ENCODE peak calls at places on chromosome 14, in six cellular contexts. X is NCI-H1092 treated with DMSO at 0.1 percent for 48 hours, E is NCI-H2081 treated with DMSO at 0.1 percent for 48 hours, J is KG1, S is activated T-cell treated with anti-CD3 and anti-CD28 coated beads for 1 hour, H is KBM-7. D is an unnamed sample.

GRCh38 chr14:104288272-104288671 is 149.9 kb downstream of the KIF26A start:
- DNase-seq in X (no peak), S (no peak), H (no peak), J (no peak), E (no peak), D (no peak)

GRCh38 chr14:20314026-20314425 is 8.3 kb upstream of the TTC5 start:
- DNase-seq in E (no peak), J (no peak), H (no peak), X (no peak), S (no peak), D (no peak)

GRCh38 chr14:60648169-60648933 is 926 bp downstream of the SIX1 start:
- DNase-seq in H (peak; percentile 40), E (no peak), S (no peak), X (peak; percentile 58), J (no peak), D (peak; percentile 26)

GRCh38 chr14:104794099-104794498 is 1.4 kb downstream of the AKT1 start:
- DNase-seq in J (no peak), E (no peak), X (no peak), S (no peak), H (peak; percentile 62), D (no peak)

GRCh38 chr14:68238956-68239355 is 419.4 kb downstream of the RAD51B start:
- DNase-seq in H (no peak), E (no peak), X (no peak), J (no peak), S (no peak), D (no peak)

GRCh38 chr14:90853116-90853515 is 36.9 kb upstream of the TTC7B start:
- DNase-seq in H (no peak), J (no peak), E (no peak), S (no peak), X (no peak), D (no peak)

GRCh38 chr14:80434574-80435321 is 223.4 kb upstream of the DIO2 start:
- DNase-seq in X (no peak), J (no peak), H (no peak), E (no peak), S (no peak), D (no peak)

GRCh38 chr14:95319312-95320075 is at the start of gene CLMN:
- DNase-seq in X (peak; percentile 51), H (peak; percentile 64), J (no peak), S (no peak), E (no peak), D (peak; percentile 83)

GRCh38 chr14:37399517-37399916 is 195.5 kb downstream of the FOXA1 start:
- DNase-seq in E (no peak), H (no peak), J (no peak), S (no peak), X (no peak), D (no peak)

GRCh38 chr14:83870556-83870955 is 1659.4 kb upstream of the FLRT2 start:
- DNase-seq in E (no peak), X (no peak), J (no peak), S (no peak), H (no peak), D (no peak)

GRCh38 chr14:87690076-87690661 is 302.8 kb downstream of the GALC start:
- DNase-seq in E (no peak), X (no peak), J (no peak), H (no peak), S (no peak), D (no peak)

GRCh38 chr14:84197704-84198103 is 1332.2 kb upstream of the FLRT2 start:
- DNase-seq in H (no peak), S (no peak), X (no peak), E (no peak), J (no peak), D (no peak)

D was measured in B cell.